ENCODE peak calls at places on chromosomes 5 and 9, in four cellular contexts. T is choroid plexus epithelial cell, D is activated T-cell treated with anti-CD3 and anti-CD28 coated beads for 1 hour, E is Calu3. C is an unnamed sample.

GRCh38 chr5:133244242-133244641 is 192.4 kb downstream of the HSPA4 start:
- DNase-seq in E (no peak), D (no peak), T (peak), C (no peak)

GRCh38 chr9:108468364-108468763 is 387.4 kb downstream of the ACTL7B start:
- DNase-seq in D (no peak), E (peak), T (peak), C (no peak)

GRCh38 chr5:152393420-152393819 is 11.7 kb downstream of the NMUR2 start:
- DNase-seq in E (no peak), T (no peak), D (no peak), C (no peak)

GRCh38 chr5:179331591-179331990 is 13.7 kb downstream of the ADAMTS2 start:
- DNase-seq in T (no peak), D (no peak), E (no peak), C (no peak)

GRCh38 chr5:149421372-149421685 is 42.2 kb upstream of the IL17B start:
- DNase-seq in T (no peak), E (no peak), D (no peak), C (no peak)

GRCh38 chr5:68007446-68007845 is 208.1 kb upstream of the PIK3R1 start:
- DNase-seq in E (no peak), T (peak), D (no peak), C (peak)

GRCh38 chr5:36535390-36535789 is 71.0 kb upstream of the SLC1A3 start:
- DNase-seq in D (no peak), E (no peak), T (no peak), C (no peak)

GRCh38 chr9:75505654-75506053 is 384.8 kb upstream of the PCSK5 start:
- DNase-seq in T (no peak), D (no peak), E (no peak), C (no peak)

GRCh38 chr9:137593176-137593575 is 2.9 kb upstream of the ZMYND19 start:
- DNase-seq in T (peak), E (no peak), D (no peak), C (no peak)

GRCh38 chr5:172245823-172246222 is 37.7 kb downstream of the UBTD2 start:
- DNase-seq in T (peak), E (no peak), D (no peak), C (no peak)

GRCh38 chr5:175921066-175921730 is 46.9 kb downstream of the THOC3 start:
- DNase-seq in E (no peak), D (no peak), T (no peak), C (no peak)

GRCh38 chr9:135647897-135648296 is 8.6 kb upstream of the GLT6D1 start:
- DNase-seq in D (no peak), E (no peak), T (no peak), C (no peak)

GRCh38 chr5:147857302-147858129 is 21.0 kb upstream of the SCGB3A2 start:
- DNase-seq in E (peak), T (peak), D (peak), C (peak)

GRCh38 chr9:133892193-133892920 is 99.8 kb downstream of the VAV2 start:
- DNase-seq in E (peak), T (no peak), D (no peak), C (no peak)

GRCh38 chr9:88388886-88389617 is 808 bp downstream of the SPIN1 start:
- DNase-seq in T (peak), E (peak), D (peak), C (peak)

GRCh38 chr9:121730188-121730587 is 78.8 kb downstream of the DAB2IP start:
- DNase-seq in T (no peak), D (no peak), E (no peak), C (no peak)

GRCh38 chr9:105278751-105279150 is 34.3 kb downstream of the SLC44A1 start:
- DNase-seq in T (no peak), E (no peak), D (no peak), C (no peak)

GRCh38 chr9:114098660-114099522 is at the start of gene KIF12:
- DNase-seq in D (no peak), T (no peak), E (peak), C (peak)

GRCh38 chr9:92631452-92632211 is 38.3 kb downstream of the IPPK start:
- DNase-seq in D (no peak), E (no peak), T (peak), C (no peak)

GRCh38 chr9:117656007-117656406 is 48.2 kb upstream of the TLR4 start:
- DNase-seq in D (no peak), E (no peak), T (peak), C (no peak)

GRCh38 chr9:21454149-21454548 is 13.9 kb downstream of the IFNA1 start:
- DNase-seq in D (no peak), T (peak), E (no peak), C (no peak)

GRCh38 chr5:172106511-172107356 is 81.3 kb downstream of the STK10 start:
- DNase-seq in E (peak), T (no peak), D (peak), C (peak)

GRCh38 chr5:172403822-172404221 is 50.5 kb downstream of the SH3PXD2B start:
- DNase-seq in D (no peak), T (no peak), E (no peak), C (no peak)

GRCh38 chr9:88721028-88721427 is 186.1 kb downstream of the NXNL2 start:
- DNase-seq in T (no peak), E (no peak), D (no peak), C (no peak)

GRCh38 chr9:110969971-110970381 is 68.3 kb downstream of the LPAR1 start:
- DNase-seq in E (no peak), D (no peak), T (peak), C (peak)

GRCh38 chr5:169745441-169746146 is 108.5 kb downstream of the DOCK2 start:
- DNase-seq in T (peak), D (no peak), E (no peak), C (peak)

GRCh38 chr9:80326105-80326504 is 754.3 kb downstream of the TLE4 start:
- DNase-seq in T (no peak), E (no peak), D (no peak), C (no peak)

GRCh38 chr9:76215066-76215465 is 179.2 kb downstream of the RFK start:
- DNase-seq in T (peak), E (no peak), D (no peak), C (peak)

GRCh38 chr9:23123048-23123632 is 676.5 kb downstream of the DMRTA1 start:
- DNase-seq in T (peak), E (peak), D (no peak), C (peak)

GRCh38 chr5:91283899-91284298 is 99.2 kb downstream of the ARRDC3 start:
- DNase-seq in E (peak), D (no peak), T (peak), C (no peak)

GRCh38 chr5:37471666-37472197 is 92.6 kb downstream of the WDR70 start:
- DNase-seq in T (no peak), D (no peak), E (no peak), C (no peak)

GRCh38 chr9:69932901-69933300 is 110.7 kb upstream of the MAMDC2 start:
- DNase-seq in D (no peak), E (peak), T (peak), C (no peak)

GRCh38 chr9:37669232-37669631 is 18.5 kb downstream of the FRMPD1 start:
- DNase-seq in T (no peak), E (no peak), D (no peak), C (no peak)

GRCh38 chr5:112208699-112209615 is 210.1 kb downstream of the EPB41L4A start:
- DNase-seq in T (peak), E (no peak), D (no peak), C (no peak)

GRCh38 chr5:27171696-27172362 is 133.4 kb upstream of the CDH9 start:
- DNase-seq in E (no peak), D (no peak), T (no peak), C (no peak)

GRCh38 chr9:92808726-92809451 is 44.3 kb upstream of the BICD2 start:
- DNase-seq in D (peak), T (peak), E (peak), C (peak)

GRCh38 chr5:16617272-16617973 is 626 bp upstream of the RETREG1 start:
- DNase-seq in T (no peak), D (peak), E (no peak), C (no peak)